ENCODE peak calls at places on chromosomes 4 and X, in six cellular contexts. P is mammary epithelial cell, L is A673, G is MG63, C is mesenchymal stem cell, Z is bronchial epithelial cell. R is an unnamed sample. For H3K27me3, the result is how much of the 10 kb centered on the place peaks cover.

GRCh38 chrX:136386821-136387220 is 86.1 kb downstream of the ADGRG4 start:
- DNase-seq in Z (no peak), P (no peak), C (no peak), G (no peak), L (peak), R (no peak)

GRCh38 chrX:150697641-150698040 is 4.4 kb downstream of the MTMR1 start:
- DNase-seq in P (no peak), C (no peak), G (no peak), L (no peak), Z (no peak), R (no peak)

GRCh38 chr4:15378055-15378454 is 49.8 kb upstream of the C1QTNF7 start:
- DNase-seq in P (peak), C (peak), L (peak), G (no peak), Z (peak), R (peak)

GRCh38 chrX:7067266-7067665 is 80.2 kb upstream of the STS start:
- DNase-seq in P (no peak), Z (no peak), C (no peak), G (no peak), L (no peak), R (no peak)

GRCh38 chr4:90318208-90318607 is 191.0 kb downstream of the CCSER1 start:
- DNase-seq in Z (peak), P (peak), G (no peak), C (peak), L (peak), R (peak)

GRCh38 chr4:135604531-135604930 is 1402.9 kb upstream of the PABPC4L start:
- DNase-seq in P (no peak), G (no peak), L (no peak), C (no peak), Z (no peak), R (no peak)

GRCh38 chr4:145734576-145735329 is 54.8 kb downstream of the C4orf51 start:
- DNase-seq in C (peak), P (peak), G (peak), Z (peak), L (no peak), R (peak)

GRCh38 chr4:106063009-106063408 is 167.7 kb downstream of the NPNT start:
- DNase-seq in C (no peak), P (peak), G (no peak), Z (peak), L (no peak), R (no peak)

GRCh38 chr4:114600672-114601071 is 2.1 kb downstream of the UGT8 start:
- DNase-seq in C (peak), G (no peak), L (no peak), P (no peak), Z (no peak), R (no peak)

GRCh38 chr4:169239236-169239905 is 31.4 kb downstream of the SH3RF1 start:
- DNase-seq in L (no peak), G (no peak), C (no peak), Z (no peak), P (no peak), R (peak)

GRCh38 chrX:97806238-97806637 is 922.5 kb downstream of the RPA4 start:
- DNase-seq in G (peak), P (no peak), C (peak), L (no peak), Z (no peak), R (no peak)

GRCh38 chr4:146959692-146960091 is 14.0 kb upstream of the TTC29 start:
- DNase-seq in Z (no peak), L (no peak), C (no peak), G (no peak), P (no peak), R (peak)

GRCh38 chr4:26930964-26931363 is 70.3 kb downstream of the STIM2 start:
- DNase-seq in G (no peak), P (no peak), C (no peak), Z (no peak), L (peak), R (no peak)

GRCh38 chr4:113781439-113782040 is 20.0 kb upstream of the CAMK2D start:
- DNase-seq in P (no peak), C (peak), G (no peak), L (peak), Z (peak), R (peak)

GRCh38 chr4:76943790-76944189 is 5.8 kb upstream of the SEPTIN11 start:
- DNase-seq in G (peak), C (no peak), Z (no peak), P (no peak), L (no peak), R (no peak)

GRCh38 chr4:182569561-182569960 is 326.4 kb downstream of the TENM3 start:
- DNase-seq in Z (no peak), G (no peak), P (no peak), C (no peak), L (no peak), R (no peak)

GRCh38 chrX:46710425-46710824 is 48.5 kb downstream of the SLC9A7 start:
- DNase-seq in P (peak), Z (peak), C (peak), G (no peak), L (no peak), R (no peak)

GRCh38 chr4:184805462-184806245 is 20.1 kb downstream of the ACSL1 start:
- DNase-seq in L (no peak), P (no peak), G (no peak), Z (peak), C (no peak), R (no peak)

GRCh38 chr4:23365086-23365485 is 524.8 kb downstream of the PPARGC1A start:
- DNase-seq in L (no peak), C (no peak), Z (no peak), P (no peak), G (no peak), R (no peak)

GRCh38 chr4:187075514-187075913 is 351.9 kb upstream of the FAT1 start:
- DNase-seq in G (no peak), C (no peak), Z (no peak), P (no peak), L (no peak), R (peak)

GRCh38 chr4:138111462-138112000 is 130.6 kb downstream of the SLC7A11 start:
- DNase-seq in G (no peak), P (peak), C (peak), Z (peak), L (no peak), R (peak)

GRCh38 chrX:103197721-103198306 is 17.1 kb upstream of the BEX4 start:
- DNase-seq in Z (peak), P (no peak), C (peak), L (peak), G (no peak), R (no peak)

GRCh38 chrX:7110821-7111276 is 36.7 kb upstream of the STS start:
- DNase-seq in G (no peak), Z (no peak), P (peak), L (no peak), C (no peak), R (no peak)

GRCh38 chrX:149628768-149629167 is 2.8 kb downstream of the TMEM185A start:
- DNase-seq in P (no peak), L (no peak), Z (no peak), G (no peak), C (no peak), R (no peak)

GRCh38 chr4:97987019-97987648 is 156.1 kb downstream of the STPG2 start:
- DNase-seq in G (no peak), C (peak), P (peak), L (peak), Z (peak), R (peak)

GRCh38 chrX:72130762-72131231 is 918 bp downstream of the RTL5 start:
- DNase-seq in Z (no peak), C (no peak), P (no peak), G (no peak), L (no peak), R (no peak)

GRCh38 chr4:58665649-58666048 is 1555.5 kb upstream of the IGFBP7 start:
- DNase-seq in P (no peak), L (no peak), C (no peak), G (no peak), Z (no peak), R (no peak)

GRCh38 chr4:81397635-81398034 is 74.1 kb downstream of the RASGEF1B start:
- DNase-seq in G (no peak), L (no peak), P (no peak), C (no peak), Z (no peak), R (no peak)

GRCh38 chr4:113821851-113822250 is 60.3 kb upstream of the CAMK2D start:
- DNase-seq in P (peak), C (no peak), G (no peak), L (no peak), Z (peak), R (peak)

GRCh38 chr4:155592568-155593343 is 73.9 kb upstream of the GUCY1A1 start:
- DNase-seq in C (no peak), G (no peak), L (no peak), P (no peak), Z (no peak), R (peak)

GRCh38 chr4:128979934-128980333 is 113.4 kb downstream of the SCLT1 start:
- DNase-seq in L (peak), Z (peak), G (peak), P (peak), C (peak), R (peak)

GRCh38 chr4:27828843-27829242 is 968.2 kb downstream of the STIM2 start:
- DNase-seq in G (no peak), C (no peak), L (no peak), P (no peak), Z (no peak), R (no peak)

DNA sequence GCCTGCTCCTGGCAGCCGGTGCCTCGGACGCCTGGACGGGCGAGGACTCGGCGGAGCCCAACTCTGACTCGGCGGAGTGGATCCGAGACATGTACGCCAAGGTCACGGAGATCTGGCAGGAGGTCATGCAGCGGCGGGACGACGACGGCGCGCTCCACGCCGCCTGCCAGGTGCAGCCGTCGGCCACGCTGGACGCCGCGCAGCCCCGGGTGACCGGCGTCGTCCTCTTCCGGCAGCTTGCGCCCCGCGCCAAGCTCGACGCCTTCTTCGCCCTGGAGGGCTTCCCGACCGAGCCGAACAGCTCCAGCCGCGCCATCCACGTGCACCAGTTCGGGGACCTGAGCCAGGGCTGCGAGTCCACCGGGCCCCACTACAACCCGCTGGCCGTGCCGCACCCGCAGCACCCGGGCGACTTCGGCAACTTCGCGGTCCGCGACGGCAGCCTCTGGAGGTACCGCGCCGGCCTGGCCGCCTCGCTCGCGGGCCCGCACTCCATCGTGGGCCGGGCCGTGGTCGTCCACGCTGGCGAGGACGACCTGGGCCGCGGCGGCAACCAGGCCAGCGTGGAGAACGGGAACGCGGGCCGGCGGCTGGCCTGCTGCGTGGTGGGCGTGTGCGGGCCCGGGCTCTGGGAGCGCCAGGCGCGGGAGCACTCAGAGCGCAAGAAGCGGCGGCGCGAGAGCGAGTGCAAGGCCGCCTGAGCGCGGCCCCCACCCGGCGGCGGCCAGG is 4.3 kb downstream of the SOD3 start:
- DNase-seq in L (no peak), P (no peak), Z (no peak), G (no peak), C (no peak), R (no peak)
- H3K27me3 ChIP-seq in L (half or more), P (under half), Z (under half), G (under half), C (under half), R (under half)

GRCh38 chrX:101079223-101079622 is 544 bp downstream of the TMEM35A start:
- DNase-seq in Z (no peak), G (no peak), C (peak), P (no peak), L (no peak), R (peak)

GRCh38 chrX:101080326-101080725 is 1.6 kb downstream of the TMEM35A start:
- DNase-seq in L (no peak), G (no peak), C (no peak), P (no peak), Z (no peak), R (no peak)

GRCh38 chrX:101081257-101081656 is 2.6 kb downstream of the TMEM35A start:
- DNase-seq in G (no peak), C (no peak), L (no peak), P (no peak), Z (peak), R (no peak)

GRCh38 chrX:101078716-101079115 is at the start of gene TMEM35A:
- DNase-seq in P (no peak), Z (no peak), L (no peak), G (no peak), C (peak), R (peak)

GRCh38 chrX:101079736-101080135 is 1.1 kb downstream of the TMEM35A start:
- DNase-seq in G (no peak), C (no peak), L (no peak), Z (no peak), P (no peak), R (no peak)
- H3K4me3 ChIP-seq in G (no peak), C (no peak), L (no peak), Z (no peak), P (no peak), R (peak)

GRCh38 chr4:1769692-1770091 is 23.4 kb upstream of the FGFR3 start:
- DNase-seq in P (no peak), Z (no peak), L (no peak), G (no peak), C (no peak), R (no peak)
- H3K27me3 ChIP-seq in P (under half), Z (under half), L (under half), G (under half), C (half or more), R (under half)

GRCh38 chr4:1183985-1184773 is 11.8 kb upstream of the SPON2 start:
- DNase-seq in L (no peak), C (no peak), P (no peak), Z (no peak), G (no peak), R (no peak)
- H3K4me3 ChIP-seq in L (no peak), C (no peak), P (no peak), Z (no peak), G (no peak), R (peak)

DNA sequence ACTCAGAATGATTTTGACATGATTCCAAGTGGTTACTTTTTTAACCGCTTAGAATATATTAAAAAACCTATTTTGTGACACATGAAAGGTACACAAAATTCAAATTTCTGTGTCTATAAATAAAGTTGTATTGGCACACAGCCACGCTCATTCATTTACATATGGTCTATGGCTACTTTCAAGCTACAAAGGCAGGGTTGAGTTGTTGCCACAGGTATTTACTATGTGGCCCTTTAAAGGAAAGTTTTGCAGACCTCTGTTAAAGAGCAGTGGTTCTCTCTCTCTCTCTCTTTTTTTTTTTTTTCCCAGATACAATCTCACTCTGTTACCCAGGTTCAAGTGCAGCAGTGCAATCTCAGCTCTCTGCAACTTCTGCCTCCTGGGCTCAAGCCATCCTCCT is 23.0 kb downstream of the GPM6B start:
- DNase-seq in G (no peak), L (no peak), P (no peak), Z (no peak), C (no peak), R (no peak)
- H3K27me3 ChIP-seq in G (under half), L (under half), P (under half), Z (under half), C (under half), R (under half)

GRCh38 chrX:2965965-2966364 is 36.8 kb upstream of the ARSD start:
- DNase-seq in Z (peak), C (no peak), P (no peak), G (no peak), L (no peak), R (no peak)

GRCh38 chrX:2967584-2967983 is 38.4 kb upstream of the ARSD start:
- DNase-seq in Z (no peak), P (no peak), L (no peak), G (peak), C (no peak), R (no peak)

GRCh38 chrX:2967012-2967411 is 37.9 kb upstream of the ARSD start:
- DNase-seq in Z (no peak), G (no peak), C (no peak), L (no peak), P (no peak), R (no peak)

GRCh38 chrX:2969021-2969420 is 37.3 kb upstream of the ARSH start:
- DNase-seq in C (no peak), P (no peak), G (no peak), L (no peak), Z (no peak), R (no peak)

DNA sequence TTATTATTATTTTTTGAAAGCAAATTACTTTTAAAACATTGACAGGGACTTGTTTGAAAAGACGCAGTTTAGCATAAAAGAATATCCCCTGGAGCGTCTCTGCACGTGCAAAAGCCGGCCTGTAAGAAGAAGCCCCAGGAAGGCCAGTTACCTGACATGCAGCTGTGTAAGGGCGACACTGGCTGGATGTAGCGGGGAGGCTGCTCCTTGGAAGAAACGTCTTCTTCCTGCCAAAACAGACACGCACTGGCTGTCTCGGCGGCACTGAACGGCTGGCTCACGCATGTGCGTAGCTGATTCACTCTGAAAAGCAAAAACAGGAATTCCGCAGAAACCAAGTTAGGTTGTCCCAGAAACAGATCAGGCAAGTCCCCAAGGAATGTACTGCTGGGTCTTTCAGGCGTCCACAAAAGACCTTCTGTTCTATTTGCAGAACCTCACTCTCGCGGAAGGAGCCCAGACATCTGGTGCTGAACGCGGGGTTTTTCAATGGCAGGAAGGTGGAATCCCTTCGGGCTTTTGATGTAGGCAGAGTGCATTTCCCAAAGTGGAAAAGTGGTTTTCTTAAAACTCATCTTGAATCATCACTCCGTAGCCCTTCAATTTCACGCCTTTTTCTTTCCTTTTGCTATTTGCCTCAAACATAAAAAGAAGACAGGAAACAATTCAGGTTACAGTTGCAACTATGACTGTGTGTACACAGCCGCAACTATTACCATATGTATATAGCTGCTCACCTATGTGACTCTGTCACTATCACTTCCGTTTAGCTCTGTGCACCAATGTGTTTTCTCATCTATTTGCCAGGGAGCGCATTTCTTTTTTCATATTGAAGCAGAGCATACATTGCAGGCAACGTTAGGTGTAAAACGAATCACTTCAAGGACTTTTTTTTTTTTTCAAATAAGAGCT is 38.1 kb upstream of the ARSH start:
- DNase-seq in P (peak), L (peak), C (no peak), G (peak), Z (peak), R (peak)
- H3K4me3 ChIP-seq in P (no peak), L (peak), C (no peak), G (peak), Z (peak), R (peak)